ENCODE peak calls at places on chromosomes 6 and 20, in nine cellular contexts. Z is stimulated activated CD4-positive, alpha-beta T cell treated with anti-CD3 and anti-CD28 coated beads, TNF-alpha, amount 100 ng/mL, for 4 hours; Y is neuronal stem cell; V is GM04504; L is activated T-helper 1 cell treated with anti-CD3 and anti-CD28 coated beads, Interleukin-2, amount 50 U/mL, for 16 hours; T is astrocyte; M is nephron progenitor cell; O is NCI-H2171; C is GM23338. F is an unnamed sample.

GRCh38 chr6:107704377-107705013 is 119.6 kb downstream of the SCML4 start:
- DNase-seq in Y (peak), C (peak), T (peak), O (no peak), V (no peak), M (peak), L (no peak), Z (no peak), F (peak)

GRCh38 chr20:3777726-3778629 is 3.3 kb downstream of the SPEF1 start:
- DNase-seq in Z (no peak), C (peak), O (peak), T (no peak), Y (peak), L (no peak), M (peak), V (no peak), F (peak)

GRCh38 chr6:147675281-147675680 is 166.8 kb downstream of the SAMD5 start:
- DNase-seq in Z (no peak), M (no peak), V (no peak), O (no peak), T (peak), L (no peak), Y (no peak), C (no peak), F (no peak)

GRCh38 chr6:43060034-43060754 is 763 bp downstream of the KLC4 start:
- DNase-seq in Z (no peak), Y (no peak), V (no peak), M (no peak), L (no peak), C (peak), T (no peak), O (no peak), F (no peak)

GRCh38 chr20:46083101-46083500 is 6.7 kb downstream of the NCOA5 start:
- DNase-seq in M (no peak), V (no peak), T (peak), Z (no peak), Y (no peak), O (no peak), C (no peak), L (no peak), F (no peak)

GRCh38 chr6:152723398-152723797 is 25.7 kb downstream of the MYCT1 start:
- DNase-seq in O (no peak), C (no peak), M (no peak), V (peak), L (no peak), Z (no peak), Y (no peak), T (peak), F (no peak)

GRCh38 chr6:16802071-16802470 is 40.8 kb upstream of the ATXN1 start:
- DNase-seq in T (peak), Z (no peak), L (no peak), O (no peak), Y (no peak), C (no peak), M (no peak), V (peak), F (no peak)

GRCh38 chr6:69570126-69570525 is 226.7 kb downstream of the LMBRD1 start:
- DNase-seq in C (no peak), O (no peak), T (peak), L (no peak), M (no peak), Z (no peak), Y (no peak), V (no peak), F (no peak)

GRCh38 chr6:158708239-158708638 is 58.4 kb downstream of the SYTL3 start:
- DNase-seq in V (no peak), M (no peak), Y (no peak), C (no peak), Z (no peak), T (peak), O (no peak), L (no peak), F (no peak)

GRCh38 chr20:19729672-19730071 is 28.4 kb upstream of the RIN2 start:
- DNase-seq in V (no peak), C (no peak), O (no peak), Y (no peak), L (no peak), T (no peak), M (no peak), Z (no peak), F (no peak)

GRCh38 chr20:8073024-8073832 is 53.7 kb upstream of the TMX4 start:
- DNase-seq in O (no peak), L (no peak), M (no peak), V (peak), Y (no peak), C (peak), T (peak), Z (no peak), F (no peak)

GRCh38 chr6:3068329-3069223 is at the start of gene RIPK1:
- DNase-seq in V (peak), Z (peak), L (peak), C (peak), O (peak), T (peak), M (peak), Y (peak), F (peak)

GRCh38 chr20:38115205-38115604 is 49.9 kb downstream of the TGM2 start:
- DNase-seq in L (no peak), C (peak), Y (no peak), Z (no peak), T (no peak), V (no peak), O (no peak), M (no peak), F (no peak)

GRCh38 chr6:157224178-157224956 is 99.0 kb downstream of the TMEM242 start:
- DNase-seq in L (no peak), V (no peak), T (no peak), M (no peak), C (no peak), O (no peak), Y (no peak), Z (no peak), F (no peak)

GRCh38 chr20:64145458-64146300 is 18.6 kb upstream of the MYT1 start:
- DNase-seq in V (no peak), Y (no peak), T (no peak), L (no peak), O (no peak), M (no peak), C (peak), Z (no peak), F (no peak)

GRCh38 chr20:17617868-17618672 is 48.2 kb downstream of the DSTN start:
- DNase-seq in T (no peak), V (no peak), Y (no peak), Z (no peak), C (no peak), O (peak), L (no peak), M (peak), F (no peak)

GRCh38 chr6:16505711-16506362 is 255.4 kb downstream of the ATXN1 start:
- DNase-seq in C (no peak), T (peak), M (no peak), Z (no peak), Y (no peak), V (peak), L (no peak), O (no peak), F (no peak)

GRCh38 chr20:62921119-62921687 is 5.1 kb downstream of the DIDO1 start:
- DNase-seq in Y (peak), V (no peak), M (peak), T (peak), L (peak), O (no peak), C (peak), Z (peak), F (peak)

F was measured in BE2C.